ENCODE peak calls at places on chromosomes 1 and 21, in nine cellular contexts. R, E, I, M, J, L, X, Y and F are unnamed samples.

GRCh38 chr1:229094476-229095311 is 176.2 kb upstream of the RAB4A start:
- DNase-seq in M (no peak), R (no peak), X (no peak), L (no peak), J (no peak), Y (no peak), E (peak), I (no peak), F (no peak)

GRCh38 chr1:153679337-153680119 is 1.0 kb downstream of the NPR1 start:
- DNase-seq in R (peak), J (peak), X (no peak), E (peak), Y (no peak), M (no peak), L (peak), I (peak), F (peak)

GRCh38 chr1:3319874-3320245 is 134.6 kb upstream of the ARHGEF16 start:
- DNase-seq in M (no peak), E (no peak), Y (no peak), L (peak), J (peak), X (peak), I (no peak), R (peak), F (no peak)

GRCh38 chr21:41923641-41924342 is 30.0 kb downstream of the C2CD2 start:
- DNase-seq in Y (no peak), E (no peak), I (no peak), R (no peak), L (no peak), X (no peak), M (no peak), J (no peak), F (no peak)

GRCh38 chr1:34115233-34115632 is 49.8 kb downstream of the CSMD2 start:
- DNase-seq in L (no peak), X (no peak), E (no peak), M (no peak), Y (no peak), J (no peak), I (no peak), R (no peak), F (no peak)

GRCh38 chr1:2129256-2129943 is 65.2 kb downstream of the FAAP20 start:
- DNase-seq in X (no peak), J (no peak), L (no peak), E (no peak), R (no peak), I (peak), M (no peak), Y (no peak), F (no peak)

GRCh38 chr1:108646661-108647269 is 14.1 kb downstream of the HENMT1 start:
- DNase-seq in M (no peak), X (peak), E (no peak), R (peak), Y (no peak), L (no peak), J (no peak), I (peak), F (peak)

GRCh38 chr1:239814306-239814881 is 277.3 kb upstream of the FMN2 start:
- DNase-seq in J (no peak), M (no peak), I (no peak), L (no peak), X (peak), Y (no peak), R (peak), E (peak), F (no peak)

GRCh38 chr1:160776178-160776577 is 19.8 kb upstream of the LY9 start:
- DNase-seq in X (no peak), E (no peak), R (no peak), I (no peak), J (no peak), M (no peak), L (no peak), Y (no peak), F (no peak)

GRCh38 chr1:28236656-28237331 is 870 bp downstream of the ATP5IF1 start:
- DNase-seq in X (no peak), M (no peak), R (no peak), I (no peak), J (no peak), L (no peak), E (no peak), Y (no peak), F (no peak)